ENCODE peak calls at places on chromosome 22, in seven cellular contexts. Q is COR-L47; N is testis; D is activated CD4-positive, alpha-beta T cell treated with anti-CD3 and anti-CD28 coated beads, Interleukin-2, amount 10 ng/mL, durations not matched to agents 7 days and 5 days; U is LHCN-M2; E is stimulated activated CD4-positive, alpha-beta T cell treated with anti-CD3 and anti-CD28 coated beads, Interleukin-12 subunit alpha, Interleukin-12 subunit beta, amount 100 ng/mL, for 48 hours; R is EH. X is an unnamed sample.

GRCh38 chr22:26977741-26978140 is 320.4 kb downstream of the MIAT start:
- DNase-seq in U (no peak), N (no peak), Q (no peak), D (no peak), R (no peak), E (no peak), X (no peak)

GRCh38 chr22:42561856-42562255 is 8.1 kb downstream of the SERHL2 start:
- DNase-seq in E (no peak), N (no peak), D (no peak), R (no peak), Q (no peak), U (no peak), X (no peak)

GRCh38 chr22:39522567-39523300 is 2.4 kb downstream of the ATF4 start:
- DNase-seq in E (no peak), N (no peak), Q (no peak), R (peak), D (no peak), U (peak), X (peak)

GRCh38 chr22:43226368-43226979 is 39.5 kb upstream of the TTLL12 start:
- DNase-seq in U (peak), R (peak), D (no peak), E (no peak), Q (no peak), N (peak), X (peak)

GRCh38 chr22:30266445-30267381 is at the start of gene OSM:
- DNase-seq in N (peak), U (no peak), Q (no peak), R (no peak), D (peak), E (peak), X (no peak)

GRCh38 chr22:46124383-46125144 is 25.8 kb upstream of the PPARA start:
- DNase-seq in E (no peak), D (no peak), N (no peak), Q (no peak), R (no peak), U (peak), X (no peak)

GRCh38 chr22:38240734-38241252 is 32.0 kb downstream of the TMEM184B start:
- DNase-seq in D (no peak), U (peak), R (peak), E (no peak), Q (peak), N (no peak), X (peak)

GRCh38 chr22:50182176-50183081 is 3.3 kb upstream of the TRABD start:
- DNase-seq in U (no peak), N (no peak), Q (no peak), R (no peak), D (no peak), E (no peak), X (no peak)

GRCh38 chr22:35656284-35656752 is 8.1 kb downstream of the APOL6 start:
- DNase-seq in Q (no peak), R (no peak), N (no peak), E (no peak), U (no peak), D (no peak), X (no peak)

GRCh38 chr22:46619830-46620501 is at the start of gene GRAMD4:
- DNase-seq in U (no peak), Q (no peak), E (no peak), N (peak), R (no peak), D (no peak), X (no peak)

GRCh38 chr22:20574920-20575353 is 67.5 kb downstream of the MED15 start:
- DNase-seq in D (no peak), N (no peak), E (no peak), R (no peak), U (no peak), Q (no peak), X (no peak)

GRCh38 chr22:48370508-48371325 is 1457.0 kb downstream of the BRD1 start:
- DNase-seq in U (no peak), Q (no peak), E (no peak), N (no peak), D (no peak), R (no peak), X (no peak)

GRCh38 chr22:28547132-28547842 is 132.4 kb downstream of the TTC28 start:
- DNase-seq in U (peak), D (no peak), N (no peak), Q (no peak), R (peak), E (no peak), X (peak)

GRCh38 chr22:31230871-31231621 is 18.9 kb downstream of the LIMK2 start:
- DNase-seq in R (peak), U (peak), D (peak), Q (peak), N (peak), E (no peak), X (peak)

GRCh38 chr22:41528938-41529561 is 15.2 kb downstream of the POLR3H start:
- DNase-seq in D (no peak), N (no peak), R (no peak), Q (no peak), U (no peak), E (no peak), X (no peak)

GRCh38 chr22:49667236-49667635 is 160.4 kb downstream of the BRD1 start:
- DNase-seq in U (no peak), D (peak), Q (no peak), N (no peak), E (no peak), R (no peak), X (no peak)

GRCh38 chr22:37526376-37526775 is 7.2 kb upstream of the CARD10 start:
- DNase-seq in E (no peak), U (peak), Q (no peak), D (no peak), N (no peak), R (peak), X (no peak)